ENCODE peak calls at places on chromosomes 16 and 17, in six cellular contexts. V is small intestine, C is breast epithelium, E is thoracic aorta, G is AG04450, W is fibroblast of lung. X is an unnamed sample.

GRCh38 chr16:58230259-58230658 is 32.4 kb upstream of the CSNK2A2 start:
- DNase-seq in V (no peak), C (no peak), E (no peak), G (no peak), W (no peak), X (no peak)

GRCh38 chr17:79803997-79804855 is 7.3 kb upstream of the CBX8 start:
- DNase-seq in V (no peak), C (no peak), E (no peak), G (no peak), W (no peak), X (peak; percentile 52)

GRCh38 chr16:13168091-13168572 is 266.7 kb downstream of the SHISA9 start:
- DNase-seq in V (no peak), C (no peak), E (no peak), G (no peak), W (no peak), X (no peak)

GRCh38 chr17:35315283-35315682 is 58.1 kb downstream of the SLFN11 start:
- DNase-seq in V (no peak), C (no peak), E (no peak), G (peak; percentile 21), W (peak; percentile 90), X (no peak)

GRCh38 chr17:28338056-28338768 is 2.7 kb downstream of the TNFAIP1 start:
- DNase-seq in V (no peak), C (no peak), E (no peak), G (no peak), W (peak; percentile 89), X (no peak)

GRCh38 chr17:16363749-16364536 is 10.7 kb upstream of the CENPV start:
- DNase-seq in V (peak; percentile 77), C (peak; percentile 33), E (peak; percentile 57), G (no peak), W (peak; percentile 52), X (peak; percentile 61)

GRCh38 chr17:65131244-65131643 is 5.9 kb upstream of the RGS9 start:
- DNase-seq in V (no peak), C (no peak), E (no peak), G (no peak), W (no peak), X (no peak)

GRCh38 chr16:88378836-88379693 is 3.7 kb upstream of the ZNF469 start:
- DNase-seq in V (no peak), C (no peak), E (no peak), G (no peak), W (no peak), X (no peak)

GRCh38 chr17:39553326-39553945 is 54.3 kb downstream of the NEUROD2 start:
- DNase-seq in V (no peak), C (no peak), E (no peak), G (no peak), W (peak; percentile 69), X (no peak)

GRCh38 chr17:63841350-63842172 is 924 bp downstream of the SMARCD2 start:
- DNase-seq in V (peak; percentile 82), C (peak; percentile 61), E (no peak), G (no peak), W (peak; percentile 32), X (no peak)

GRCh38 chr17:71496552-71496951 is 624.3 kb upstream of the SOX9 start:
- DNase-seq in V (no peak), C (no peak), E (no peak), G (no peak), W (peak; percentile 62), X (no peak)

GRCh38 chr17:64133546-64134215 is 3.7 kb upstream of the ERN1 start:
- DNase-seq in V (peak; percentile 75), C (no peak), E (no peak), G (no peak), W (peak; percentile 40), X (no peak)

GRCh38 chr17:70172449-70172848 is 3.1 kb downstream of the KCNJ2 start:
- DNase-seq in V (no peak), C (no peak), E (no peak), G (no peak), W (peak; percentile 33), X (no peak)

GRCh38 chr17:57242148-57242547 is 14.2 kb upstream of the MSI2 start:
- DNase-seq in V (no peak), C (no peak), E (no peak), G (no peak), W (no peak), X (no peak)

GRCh38 chr16:28548306-28548802 is 5.4 kb upstream of the SGF29 start:
- DNase-seq in V (no peak), C (no peak), E (no peak), G (no peak), W (no peak), X (no peak)

GRCh38 chr16:13848795-13849194 is 71.2 kb upstream of the ERCC4 start:
- DNase-seq in V (no peak), C (no peak), E (no peak), G (no peak), W (no peak), X (no peak)

GRCh38 chr17:21453144-21453982 is 77.2 kb downstream of the KCNJ12 start:
- DNase-seq in V (no peak), C (no peak), E (no peak), G (no peak), W (no peak), X (no peak)

GRCh38 chr16:27769561-27770222 is 219.7 kb downstream of the KATNIP start:
- DNase-seq in V (no peak), C (peak; percentile 68), E (no peak), G (peak; percentile 32), W (peak; percentile 98), X (no peak)

GRCh38 chr16:55756963-55757362 is 75.9 kb downstream of the CES1 start:
- DNase-seq in V (no peak), C (no peak), E (no peak), G (no peak), W (no peak), X (no peak)

GRCh38 chr17:65600518-65600917 is 39.1 kb upstream of the AXIN2 start:
- DNase-seq in V (no peak), C (no peak), E (no peak), G (no peak), W (no peak), X (no peak)

GRCh38 chr16:49634235-49635008 is 221.5 kb downstream of the ZNF423 start:
- DNase-seq in V (no peak), C (no peak), E (no peak), G (no peak), W (no peak), X (no peak)

GRCh38 chr16:11020792-11021440 is 76.6 kb downstream of the CLEC16A start:
- DNase-seq in V (no peak), C (no peak), E (no peak), G (no peak), W (no peak), X (no peak)

DNA sequence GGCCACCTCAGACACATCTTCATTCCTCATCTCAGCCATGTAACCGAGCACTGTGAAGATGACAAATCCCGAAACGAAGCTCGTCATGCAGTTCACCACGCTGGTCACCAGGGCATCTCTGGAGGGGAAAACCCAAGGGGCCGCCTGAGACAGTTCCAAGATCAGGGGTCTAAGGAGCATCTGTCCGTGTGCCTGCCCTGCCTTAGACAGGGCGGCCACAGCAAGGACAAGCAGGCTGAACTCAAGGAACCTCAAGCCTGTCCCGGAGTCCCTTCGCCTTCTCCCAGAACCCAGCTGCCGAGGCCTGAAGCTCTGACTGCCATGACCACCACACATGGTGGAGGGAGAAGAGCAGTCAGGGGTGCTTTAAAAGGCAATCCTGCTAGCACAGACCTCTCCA is 22.7 kb downstream of the SLC6A4 start:
- DNase-seq in V (no peak), C (no peak), E (no peak), G (no peak), W (no peak), X (no peak)
- H3K4me3 ChIP-seq in V (no peak overlapping the region), C (no peak overlapping the region), E (no peak overlapping the region), G (no peak overlapping the region), W (no peak overlapping the region), X (no peak overlapping the region)

GRCh38 chr17:50279639-50280038 is 5.4 kb downstream of the TMEM92 start:
- DNase-seq in V (peak; percentile 16), C (no peak), E (no peak), G (no peak), W (no peak), X (no peak)

GRCh38 chr17:50279181-50279526 is 4.9 kb downstream of the TMEM92 start:
- DNase-seq in V (peak; percentile 56), C (no peak), E (no peak), G (no peak), W (no peak), X (no peak)

GRCh38 chr17:50280068-50280467 is 5.8 kb downstream of the TMEM92 start:
- DNase-seq in V (peak; percentile 72), C (no peak), E (no peak), G (no peak), W (no peak), X (no peak)

GRCh38 chr17:50281739-50282401 is 7.6 kb downstream of the TMEM92 start:
- DNase-seq in V (peak; percentile 74), C (no peak), E (no peak), G (no peak), W (no peak), X (no peak)

GRCh38 chr17:50280801-50281441 is 6.7 kb downstream of the TMEM92 start:
- DNase-seq in V (no peak), C (no peak), E (no peak), G (no peak), W (no peak), X (no peak)
- H3K27me3 ChIP-seq in V (no peaks in the 10 kb centered on the region), C (no peaks in the 10 kb centered on the region), E (no peaks in the 10 kb centered on the region), G (no peaks in the 10 kb centered on the region), W (no peaks in the 10 kb centered on the region), X (no peaks in the 10 kb centered on the region)

DNA sequence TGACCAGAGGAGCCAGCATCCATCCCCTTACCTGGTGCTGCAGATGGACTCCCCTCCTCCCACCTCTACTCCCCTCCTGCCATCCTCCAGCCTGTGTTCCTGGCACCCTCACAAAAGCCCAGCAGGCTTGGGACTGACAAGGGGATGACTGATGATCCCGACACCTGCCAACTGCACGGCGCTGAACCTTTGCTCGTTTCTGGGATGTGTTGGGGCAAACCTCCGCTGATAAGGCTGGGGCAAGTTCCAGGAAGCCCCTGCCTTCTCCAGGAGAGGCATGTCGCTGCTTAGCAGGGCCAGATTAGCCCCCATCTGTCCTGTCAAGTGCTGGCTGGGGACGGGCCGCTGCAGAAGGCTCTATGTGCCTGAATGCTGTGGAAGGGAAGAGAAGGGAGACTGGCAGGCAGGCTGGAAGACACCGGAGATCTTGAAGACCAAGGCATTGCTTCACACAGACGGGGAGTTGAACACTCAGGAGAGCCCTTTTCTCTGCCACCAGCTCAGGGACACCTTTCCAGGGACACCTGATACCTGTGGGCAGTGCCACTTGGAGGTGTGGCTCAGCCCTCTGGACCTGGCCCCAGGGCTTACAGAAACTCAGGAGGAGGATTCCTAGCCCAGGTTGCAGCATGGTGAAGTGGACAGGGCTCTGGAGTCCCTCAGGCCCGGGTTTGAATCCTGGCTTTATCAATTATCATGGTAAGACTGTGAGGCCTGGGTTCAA is 973 bp upstream of the KRT15 start:
- DNase-seq in V (peak; percentile 80), C (no peak), E (no peak), G (no peak), W (no peak), X (no peak)
- H3K4me3 ChIP-seq in V (no peak overlapping the region), C (peak overlapping the region; percentile 54), E (no peak overlapping the region), G (no peak overlapping the region), W (no peak overlapping the region), X (no peak overlapping the region)

DNA sequence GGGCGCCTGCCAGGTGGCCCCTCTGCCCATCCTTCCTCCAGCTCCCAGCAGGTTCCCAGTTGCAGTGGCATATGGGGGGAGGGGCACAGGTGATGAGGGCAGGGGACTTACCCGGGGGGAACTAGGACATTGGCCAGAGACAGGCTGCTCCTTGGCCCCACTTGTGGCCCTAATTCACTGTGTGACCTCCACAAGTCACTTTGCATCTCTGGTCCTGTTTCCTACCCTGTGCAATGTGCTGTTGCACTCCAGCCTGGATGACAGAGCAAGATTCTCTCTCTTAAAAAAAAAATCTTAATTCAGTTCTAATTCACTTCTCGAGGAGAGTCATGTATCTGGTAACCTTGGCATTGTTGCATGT is 46.4 kb upstream of the AMZ2 start:
- DNase-seq in V (no peak), C (no peak), E (no peak), G (no peak), W (no peak), X (peak; percentile 8)
- H3K27me3 ChIP-seq in V (peaks cover 23% of the 10 kb centered on the region), C (peaks cover 8% of the 10 kb centered on the region), E (peaks cover 6% of the 10 kb centered on the region), G (peaks cover 40% of the 10 kb centered on the region), W (peaks cover 34% of the 10 kb centered on the region), X (no peaks in the 10 kb centered on the region)